ENCODE peak calls at places on chromosomes 6 and 20, in five cellular contexts. One of them, this sample, is unnamed.

GRCh38 chr6:168037856-168038255 is 40.4 kb downstream of the KIF25 start:
- DNase-seq in heart left ventricle: no peak
- DNase-seq in CD8-positive, alpha-beta T cell: no peak
- DNase-seq in mammary epithelial cell: peak
- DNase-seq in cardiac muscle cell: no peak
- DNase-seq in this sample: peak

GRCh38 chr20:31715766-31716165 is 6.9 kb downstream of the BCL2L1 start:
- DNase-seq in heart left ventricle: no peak
- DNase-seq in CD8-positive, alpha-beta T cell: no peak
- DNase-seq in mammary epithelial cell: no peak
- DNase-seq in cardiac muscle cell: no peak
- DNase-seq in this sample: no peak

GRCh38 chr20:49603209-49603627 is 35.3 kb upstream of the PTGIS start:
- DNase-seq in heart left ventricle: no peak
- DNase-seq in CD8-positive, alpha-beta T cell: no peak
- DNase-seq in mammary epithelial cell: no peak
- DNase-seq in cardiac muscle cell: peak
- DNase-seq in this sample: peak

GRCh38 chr20:15756001-15756400 is 817.2 kb downstream of the KIF16B start:
- DNase-seq in heart left ventricle: no peak
- DNase-seq in CD8-positive, alpha-beta T cell: no peak
- DNase-seq in mammary epithelial cell: no peak
- DNase-seq in cardiac muscle cell: no peak
- DNase-seq in this sample: no peak

GRCh38 chr20:46230811-46231282 is 77.5 kb downstream of the CDH22 start:
- DNase-seq in heart left ventricle: no peak
- DNase-seq in CD8-positive, alpha-beta T cell: no peak
- DNase-seq in mammary epithelial cell: peak
- DNase-seq in cardiac muscle cell: peak
- DNase-seq in this sample: peak

GRCh38 chr6:155319902-155320301 is 5.6 kb upstream of the TFB1M start:
- DNase-seq in heart left ventricle: no peak
- DNase-seq in CD8-positive, alpha-beta T cell: no peak
- DNase-seq in mammary epithelial cell: no peak
- DNase-seq in cardiac muscle cell: no peak
- DNase-seq in this sample: no peak

GRCh38 chr20:51542033-51542893 is at the start of gene NFATC2:
- DNase-seq in heart left ventricle: peak
- DNase-seq in CD8-positive, alpha-beta T cell: peak
- DNase-seq in mammary epithelial cell: no peak
- DNase-seq in cardiac muscle cell: peak
- DNase-seq in this sample: peak

GRCh38 chr6:109736273-109737031 is 45.4 kb downstream of the FIG4 start:
- DNase-seq in heart left ventricle: no peak
- DNase-seq in CD8-positive, alpha-beta T cell: no peak
- DNase-seq in mammary epithelial cell: no peak
- DNase-seq in cardiac muscle cell: peak
- DNase-seq in this sample: no peak

GRCh38 chr20:6421321-6422030 is 298.6 kb upstream of the FERMT1 start:
- DNase-seq in heart left ventricle: no peak
- DNase-seq in CD8-positive, alpha-beta T cell: no peak
- DNase-seq in mammary epithelial cell: no peak
- DNase-seq in cardiac muscle cell: no peak
- DNase-seq in this sample: no peak

GRCh38 chr6:27962506-27962905 is 5.5 kb downstream of the OR2B6 start:
- DNase-seq in heart left ventricle: no peak
- DNase-seq in CD8-positive, alpha-beta T cell: no peak
- DNase-seq in mammary epithelial cell: no peak
- DNase-seq in cardiac muscle cell: no peak
- DNase-seq in this sample: no peak

GRCh38 chr6:11076540-11076939 is 17.1 kb upstream of the SMIM13 start:
- DNase-seq in heart left ventricle: no peak
- DNase-seq in CD8-positive, alpha-beta T cell: no peak
- DNase-seq in mammary epithelial cell: peak
- DNase-seq in cardiac muscle cell: no peak
- DNase-seq in this sample: no peak

GRCh38 chr6:165680975-165681374 is 17.9 kb upstream of the PDE10A start:
- DNase-seq in heart left ventricle: no peak
- DNase-seq in CD8-positive, alpha-beta T cell: no peak
- DNase-seq in mammary epithelial cell: no peak
- DNase-seq in cardiac muscle cell: no peak
- DNase-seq in this sample: no peak

GRCh38 chr6:132190815-132191175 is 210.5 kb downstream of the MOXD1 start:
- DNase-seq in heart left ventricle: no peak
- DNase-seq in CD8-positive, alpha-beta T cell: no peak
- DNase-seq in mammary epithelial cell: peak
- DNase-seq in cardiac muscle cell: no peak
- DNase-seq in this sample: no peak

GRCh38 chr6:134589512-134589911 is 271.6 kb upstream of the SGK1 start:
- DNase-seq in heart left ventricle: no peak
- DNase-seq in CD8-positive, alpha-beta T cell: no peak
- DNase-seq in mammary epithelial cell: peak
- DNase-seq in cardiac muscle cell: no peak
- DNase-seq in this sample: peak

GRCh38 chr6:44131880-44132279 is 4.5 kb downstream of the TMEM63B start:
- DNase-seq in heart left ventricle: no peak
- DNase-seq in CD8-positive, alpha-beta T cell: no peak
- DNase-seq in mammary epithelial cell: no peak
- DNase-seq in cardiac muscle cell: no peak
- DNase-seq in this sample: no peak

GRCh38 chr6:33790910-33791309 is 2.0 kb upstream of the LEMD2 start:
- DNase-seq in heart left ventricle: peak
- DNase-seq in CD8-positive, alpha-beta T cell: no peak
- DNase-seq in mammary epithelial cell: no peak
- DNase-seq in cardiac muscle cell: no peak
- DNase-seq in this sample: no peak

GRCh38 chr6:34248198-34248726 is 544 bp downstream of the SMIM29 start:
- DNase-seq in heart left ventricle: peak
- DNase-seq in CD8-positive, alpha-beta T cell: no peak
- DNase-seq in mammary epithelial cell: peak
- DNase-seq in cardiac muscle cell: no peak
- DNase-seq in this sample: peak

GRCh38 chr6:113649276-113649675 is 207.9 kb upstream of the MARCKS start:
- DNase-seq in heart left ventricle: no peak
- DNase-seq in CD8-positive, alpha-beta T cell: no peak
- DNase-seq in mammary epithelial cell: peak
- DNase-seq in cardiac muscle cell: peak
- DNase-seq in this sample: peak

GRCh38 chr6:109490708-109491107 is 7.7 kb upstream of the ZBTB24 start:
- DNase-seq in heart left ventricle: no peak
- DNase-seq in CD8-positive, alpha-beta T cell: no peak
- DNase-seq in mammary epithelial cell: no peak
- DNase-seq in cardiac muscle cell: no peak
- DNase-seq in this sample: no peak

GRCh38 chr6:89122625-89123024 is 4.8 kb upstream of the SRSF12 start:
- DNase-seq in heart left ventricle: no peak
- DNase-seq in CD8-positive, alpha-beta T cell: no peak
- DNase-seq in mammary epithelial cell: peak
- DNase-seq in cardiac muscle cell: peak
- DNase-seq in this sample: no peak

GRCh38 chr6:37569999-37570776 is 70.5 kb upstream of the CCDC167 start:
- DNase-seq in heart left ventricle: no peak
- DNase-seq in CD8-positive, alpha-beta T cell: no peak
- DNase-seq in mammary epithelial cell: no peak
- DNase-seq in cardiac muscle cell: no peak
- DNase-seq in this sample: no peak

GRCh38 chr6:143528164-143528811 is 16.8 kb upstream of the FUCA2 start:
- DNase-seq in heart left ventricle: no peak
- DNase-seq in CD8-positive, alpha-beta T cell: no peak
- DNase-seq in mammary epithelial cell: no peak
- DNase-seq in cardiac muscle cell: no peak
- DNase-seq in this sample: no peak

GRCh38 chr6:169849396-169849795 is 98.0 kb downstream of the ERMARD start:
- DNase-seq in heart left ventricle: peak
- DNase-seq in CD8-positive, alpha-beta T cell: no peak
- DNase-seq in mammary epithelial cell: no peak
- DNase-seq in cardiac muscle cell: no peak
- DNase-seq in this sample: no peak

GRCh38 chr20:24998631-24999445 is 6.3 kb upstream of the APMAP start:
- DNase-seq in heart left ventricle: no peak
- DNase-seq in CD8-positive, alpha-beta T cell: no peak
- DNase-seq in mammary epithelial cell: no peak
- DNase-seq in cardiac muscle cell: no peak
- DNase-seq in this sample: no peak

GRCh38 chr20:50464026-50464724 is 46.0 kb upstream of the PTPN1 start:
- DNase-seq in heart left ventricle: peak
- DNase-seq in CD8-positive, alpha-beta T cell: peak
- DNase-seq in mammary epithelial cell: peak
- DNase-seq in cardiac muscle cell: peak
- DNase-seq in this sample: peak

GRCh38 chr20:3768342-3769130 is 983 bp upstream of the ADISSP start:
- DNase-seq in heart left ventricle: peak
- DNase-seq in CD8-positive, alpha-beta T cell: peak
- DNase-seq in mammary epithelial cell: peak
- DNase-seq in cardiac muscle cell: peak
- DNase-seq in this sample: peak

GRCh38 chr6:73585566-73586415 is 65.0 kb upstream of the EEF1A1 start:
- DNase-seq in heart left ventricle: no peak
- DNase-seq in CD8-positive, alpha-beta T cell: peak
- DNase-seq in mammary epithelial cell: peak
- DNase-seq in cardiac muscle cell: peak
- DNase-seq in this sample: peak

GRCh38 chr20:63045401-63045800 is 38.6 kb upstream of the BHLHE23 start:
- DNase-seq in heart left ventricle: peak
- DNase-seq in CD8-positive, alpha-beta T cell: no peak
- DNase-seq in mammary epithelial cell: no peak
- DNase-seq in cardiac muscle cell: no peak
- DNase-seq in this sample: no peak

DNA sequence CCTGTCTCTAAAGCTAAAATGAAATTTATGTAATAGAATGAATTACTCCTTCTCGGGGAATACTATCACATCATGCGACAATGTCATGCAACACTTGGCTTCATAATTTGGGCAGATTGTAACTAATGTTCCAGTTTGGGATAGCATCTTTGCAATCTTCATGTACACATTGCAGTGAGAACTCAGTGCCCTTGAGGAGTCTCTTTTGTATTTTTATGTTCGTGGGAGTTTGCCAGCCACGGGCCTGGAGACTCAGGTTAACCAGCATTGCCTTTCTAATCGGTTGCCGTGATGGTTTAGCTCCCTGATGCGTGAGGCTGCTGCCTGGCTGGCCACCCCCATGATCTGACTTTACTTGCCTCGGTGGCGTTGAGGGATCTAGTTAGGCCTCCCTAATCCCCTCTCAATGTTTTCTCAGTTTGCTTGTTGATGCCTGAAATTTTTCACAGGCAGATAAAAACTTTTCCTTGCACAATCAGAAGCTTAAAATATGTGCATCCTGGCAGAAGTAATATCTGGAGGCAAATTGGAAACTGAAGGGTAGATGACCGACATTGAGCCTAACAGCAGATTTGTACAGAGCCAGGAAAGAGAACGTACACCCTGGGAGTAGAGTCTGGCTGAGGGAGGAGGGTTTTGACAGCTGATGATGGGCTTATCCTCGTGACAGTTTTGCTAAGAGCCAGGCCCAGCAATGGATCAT is 2.4 kb downstream of the GMPR start:
- DNase-seq in heart left ventricle: no peak
- DNase-seq in CD8-positive, alpha-beta T cell: no peak
- DNase-seq in mammary epithelial cell: no peak
- DNase-seq in cardiac muscle cell: no peak
- DNase-seq in this sample: peak
- H3K4me3 ChIP-seq in heart left ventricle: no peak
- H3K4me3 ChIP-seq in CD8-positive, alpha-beta T cell: no peak
- H3K4me3 ChIP-seq in mammary epithelial cell: no peak
- H3K4me3 ChIP-seq in cardiac muscle cell: no peak
- H3K4me3 ChIP-seq in this sample: no peak

GRCh38 chr6:35461270-35461669 is 6.9 kb upstream of the RPL10A start:
- DNase-seq in heart left ventricle: no peak
- DNase-seq in CD8-positive, alpha-beta T cell: no peak
- DNase-seq in mammary epithelial cell: no peak
- DNase-seq in cardiac muscle cell: no peak
- DNase-seq in this sample: peak
- H3K4me3 ChIP-seq in heart left ventricle: no peak
- H3K4me3 ChIP-seq in CD8-positive, alpha-beta T cell: no peak
- H3K4me3 ChIP-seq in mammary epithelial cell: no peak
- H3K4me3 ChIP-seq in cardiac muscle cell: no peak
- H3K4me3 ChIP-seq in this sample: no peak

GRCh38 chr6:162814417-162814988 is 86.7 kb downstream of the PACRG start:
- DNase-seq in heart left ventricle: no peak
- DNase-seq in CD8-positive, alpha-beta T cell: no peak
- DNase-seq in mammary epithelial cell: no peak
- DNase-seq in cardiac muscle cell: no peak
- DNase-seq in this sample: no peak

GRCh38 chr6:162819284-162819683 is 91.5 kb downstream of the PACRG start:
- DNase-seq in heart left ventricle: no peak
- DNase-seq in CD8-positive, alpha-beta T cell: no peak
- DNase-seq in mammary epithelial cell: no peak
- DNase-seq in cardiac muscle cell: no peak
- DNase-seq in this sample: no peak

DNA sequence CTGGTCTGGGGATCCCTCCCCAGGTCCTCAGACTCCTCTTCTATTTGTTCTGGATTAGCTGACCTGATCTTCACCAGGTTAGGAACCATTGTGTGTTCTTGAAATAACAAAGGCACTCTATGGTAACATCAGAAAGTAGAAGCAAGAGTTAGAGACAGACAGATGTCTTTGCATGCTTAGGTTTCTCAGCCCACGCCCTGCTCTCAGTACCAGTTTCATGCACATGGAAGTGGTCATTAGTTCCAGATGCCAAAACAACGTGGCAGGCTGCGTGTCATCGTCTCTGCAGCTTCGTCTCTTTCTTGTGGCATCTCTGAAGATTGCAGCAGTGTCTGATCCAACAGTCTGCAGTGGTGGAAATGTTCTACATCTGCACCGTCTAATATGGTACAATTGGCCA is 89.4 kb downstream of the PACRG start:
- DNase-seq in heart left ventricle: no peak
- DNase-seq in CD8-positive, alpha-beta T cell: no peak
- DNase-seq in mammary epithelial cell: no peak
- DNase-seq in cardiac muscle cell: no peak
- DNase-seq in this sample: no peak
- H3K4me3 ChIP-seq in heart left ventricle: no peak
- H3K4me3 ChIP-seq in CD8-positive, alpha-beta T cell: no peak
- H3K4me3 ChIP-seq in mammary epithelial cell: no peak
- H3K4me3 ChIP-seq in cardiac muscle cell: no peak
- H3K4me3 ChIP-seq in this sample: no peak

DNA sequence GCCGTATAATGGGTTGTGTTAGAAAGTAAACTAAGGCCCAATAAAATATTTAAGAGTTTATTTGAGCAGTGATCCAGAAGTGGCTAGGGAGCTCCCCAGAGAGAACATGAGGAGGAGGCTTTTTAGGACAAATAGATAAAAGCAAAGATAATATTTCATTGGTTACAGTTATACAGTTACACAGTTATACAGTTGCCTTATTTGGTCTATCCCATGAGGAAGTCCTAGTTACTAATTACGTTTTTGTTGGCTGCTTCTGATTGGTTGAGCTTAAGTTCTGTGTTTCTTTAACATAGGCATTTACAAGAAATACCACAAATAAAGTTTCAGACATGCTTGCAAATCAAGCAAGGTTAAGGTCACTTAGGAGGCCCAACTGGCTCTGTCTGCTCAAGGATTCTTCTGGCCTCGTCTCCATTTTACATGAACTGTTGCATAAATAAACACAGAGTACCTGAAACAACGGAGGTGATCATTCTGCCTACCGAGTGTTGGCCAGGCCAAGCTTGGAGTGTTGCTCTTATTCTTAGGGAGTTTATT is 7.0 kb downstream of the UBD start:
- DNase-seq in heart left ventricle: no peak
- DNase-seq in CD8-positive, alpha-beta T cell: no peak
- DNase-seq in mammary epithelial cell: peak
- DNase-seq in cardiac muscle cell: peak
- DNase-seq in this sample: peak
- H3K4me3 ChIP-seq in heart left ventricle: no peak
- H3K4me3 ChIP-seq in CD8-positive, alpha-beta T cell: peak
- H3K4me3 ChIP-seq in mammary epithelial cell: no peak
- H3K4me3 ChIP-seq in cardiac muscle cell: no peak
- H3K4me3 ChIP-seq in this sample: no peak

This sample was measured in trophoblast cell.